ENCODE peak calls at places on chromosome 10, in five cellular contexts. M is lower lobe of right lung, I is kidney, K is head of caudate nucleus, Q is cardiac septum. O is an unnamed sample.

GRCh38 chr10:91313761-91314520 is 93.5 kb downstream of the PCGF5 start:
- DNase-seq in K (no peak), M (no peak), I (no peak), Q (no peak), O (peak; percentile 59)

GRCh38 chr10:98621630-98622029 is 174.9 kb upstream of the HPS1 start:
- DNase-seq in M (no peak), I (no peak), K (no peak), Q (no peak), O (no peak)

GRCh38 chr10:15624405-15625191 is 95.1 kb downstream of the ITGA8 start:
- DNase-seq in M (no peak), K (no peak), Q (no peak), I (no peak), O (no peak)

GRCh38 chr10:1569208-1569607 is 168.1 kb downstream of the ADARB2 start:
- DNase-seq in I (no peak), K (no peak), Q (peak; percentile 46), M (no peak), O (no peak)

GRCh38 chr10:30434273-30435067 is 486 bp downstream of the MAP3K8 start:
- DNase-seq in M (peak; percentile 95), K (peak; percentile 65), Q (peak; percentile 95), I (peak; percentile 96), O (peak; percentile 77)

GRCh38 chr10:98886686-98887085 is 349.0 kb downstream of the HPSE2 start:
- DNase-seq in I (no peak), Q (no peak), M (no peak), K (no peak), O (no peak)

GRCh38 chr10:109412353-109412752 is 511.0 kb downstream of the XPNPEP1 start:
- DNase-seq in Q (no peak), I (no peak), M (no peak), K (no peak), O (no peak)

GRCh38 chr10:123422261-123422660 is 243.9 kb upstream of the GPR26 start:
- DNase-seq in I (no peak), K (no peak), M (no peak), Q (no peak), O (no peak)

GRCh38 chr10:69640196-69640980 is 10.3 kb downstream of the FAM241B start:
- DNase-seq in I (no peak), K (peak; percentile 34), M (no peak), Q (no peak), O (peak; percentile 35)

GRCh38 chr10:92590623-92591549 is 2.0 kb upstream of the KIF11 start:
- DNase-seq in M (peak; percentile 57), K (peak; percentile 39), Q (no peak), I (no peak), O (peak; percentile 40)

GRCh38 chr10:117445992-117446391 is 70.8 kb upstream of the PDZD8 start:
- DNase-seq in Q (no peak), I (no peak), K (no peak), M (no peak), O (no peak)

GRCh38 chr10:122034149-122034756 is 45.3 kb downstream of the TACC2 start:
- DNase-seq in K (no peak), I (no peak), M (no peak), Q (no peak), O (no peak)

GRCh38 chr10:30284860-30285594 is 64.1 kb downstream of the MTPAP start:
- DNase-seq in Q (no peak), K (no peak), M (no peak), I (no peak), O (peak; percentile 30)

GRCh38 chr10:78316451-78316931 is 282.8 kb downstream of the RPS24 start:
- DNase-seq in Q (peak; percentile 47), I (no peak), M (no peak), K (no peak), O (no peak)

GRCh38 chr10:123284022-123284421 is 129.8 kb downstream of the BUB3 start:
- DNase-seq in K (no peak), M (no peak), I (no peak), Q (no peak), O (no peak)

GRCh38 chr10:48976208-48976607 is 36.6 kb upstream of the LRRC18 start:
- DNase-seq in K (no peak), M (no peak), I (no peak), Q (no peak), O (no peak)

GRCh38 chr10:126663328-126663727 is 7.2 kb downstream of the C10orf90 start:
- DNase-seq in I (no peak), K (peak; percentile 95), Q (peak; percentile 71), M (no peak), O (peak; percentile 96)

GRCh38 chr10:117967149-117967548 is 79.6 kb downstream of the RAB11FIP2 start:
- DNase-seq in M (no peak), K (no peak), I (no peak), Q (no peak), O (no peak)

O was measured in Ammon's horn.